ENCODE peak calls at places on chromosomes 5 and 9, in nine cellular contexts. F is activated T-cell treated with anti-CD3 and anti-CD28 coated beads, Interleukin-2, amount 50 U/mL, for 4 hours; R is foreskin fibroblast; H is HCEC 1CT; G is activated CD4-positive, alpha-beta memory T cell treated with anti-CD3 and anti-CD28 coated beads for 36 hours; W is ELR; A is naive thymus-derived CD8-positive, alpha-beta T cell; E is GM20000; N is ureter. D is an unnamed sample.
A peak's percentile ranks its signal among the peaks of the same experiment; 100 is the strongest.

GRCh38 chr5:84437673-84438315 is 53.1 kb upstream of the EDIL3 start:
- DNase-seq in W (peak; percentile 76), H (peak; percentile 91), G (no peak), F (no peak), E (no peak), N (no peak), R (peak; percentile 48), A (no peak), D (no peak)

GRCh38 chr5:36301858-36302603 is at the start of gene RANBP3L:
- DNase-seq in W (peak; percentile 30), F (no peak), N (no peak), E (no peak), H (peak; percentile 4), G (no peak), R (peak; percentile 63), A (no peak), D (no peak)

GRCh38 chr9:129362287-129363098 is 184.4 kb upstream of the IER5L start:
- DNase-seq in F (no peak), R (no peak), A (no peak), H (no peak), G (no peak), N (peak; percentile 84), E (no peak), W (no peak), D (no peak)

GRCh38 chr9:93650448-93650847 is 74.1 kb downstream of the PHF2 start:
- DNase-seq in F (peak; percentile 1), N (peak; percentile 31), H (no peak), W (no peak), E (no peak), G (no peak), A (peak; percentile 22), R (no peak), D (peak; percentile 34)

GRCh38 chr5:172664018-172664417 is 23.0 kb downstream of the NEURL1B start:
- DNase-seq in N (no peak), G (no peak), E (no peak), R (no peak), H (no peak), F (no peak), W (no peak), A (no peak), D (no peak)

GRCh38 chr9:124217839-124218437 is 39.8 kb upstream of the NEK6 start:
- DNase-seq in A (no peak), R (no peak), W (no peak), F (no peak), E (no peak), N (no peak), G (peak; percentile 42), H (no peak), D (peak; percentile 51)

GRCh38 chr9:72362680-72363139 is 2.3 kb downstream of the ZFAND5 start:
- DNase-seq in G (peak; percentile 71), W (peak; percentile 73), H (peak; percentile 65), F (peak; percentile 35), E (peak; percentile 69), N (peak; percentile 78), A (no peak), R (peak; percentile 92), D (peak; percentile 63)

GRCh38 chr5:31556461-31556860 is 24.4 kb downstream of the C5orf22 start:
- DNase-seq in N (no peak), E (no peak), A (no peak), R (no peak), H (no peak), G (no peak), F (no peak), W (no peak), D (no peak)

GRCh38 chr5:119411291-119411934 is 40.9 kb upstream of the HSD17B4 start:
- DNase-seq in F (no peak), N (no peak), A (no peak), E (no peak), G (no peak), R (peak; percentile 68), H (peak; percentile 45), W (peak; percentile 75), D (no peak)

GRCh38 chr5:174457141-174457678 is 267.2 kb upstream of the MSX2 start:
- DNase-seq in R (no peak), E (no peak), F (no peak), H (no peak), W (no peak), G (no peak), A (no peak), N (no peak), D (no peak)

GRCh38 chr9:100637787-100638186 is 59.9 kb downstream of the CAVIN4 start:
- DNase-seq in F (no peak), H (no peak), A (no peak), W (no peak), G (no peak), N (no peak), R (no peak), E (no peak), D (no peak)

GRCh38 chr5:83388608-83389007 is 82.9 kb upstream of the VCAN start:
- DNase-seq in F (no peak), N (no peak), H (peak; percentile 53), E (no peak), A (no peak), G (no peak), R (no peak), W (no peak), D (no peak)

GRCh38 chr5:132277971-132278964 is 15.9 kb upstream of the SLC22A4 start:
- DNase-seq in R (no peak), A (no peak), N (no peak), E (no peak), F (no peak), W (no peak), H (no peak), G (no peak), D (peak; percentile 39)

GRCh38 chr9:84261082-84261746 is 79.3 kb downstream of the SLC28A3 start:
- DNase-seq in H (peak; percentile 68), F (peak; percentile 34), G (peak; percentile 72), N (peak; percentile 84), E (peak; percentile 63), A (peak; percentile 69), W (peak; percentile 81), R (peak; percentile 90), D (peak; percentile 70)

GRCh38 chr5:160290751-160291150 is 21.6 kb downstream of the CCNJL start:
- DNase-seq in R (no peak), W (no peak), G (no peak), A (no peak), N (no peak), F (no peak), H (no peak), E (no peak), D (no peak)

GRCh38 chr5:115096034-115096769 is 73.5 kb downstream of the TRIM36 start:
- DNase-seq in G (no peak), N (no peak), W (peak; percentile 46), A (no peak), F (no peak), E (no peak), R (no peak), H (no peak), D (no peak)

GRCh38 chr9:14153310-14153720 is 160.6 kb downstream of the NFIB start:
- DNase-seq in F (no peak), H (no peak), W (no peak), G (no peak), R (peak; percentile 52), E (no peak), N (no peak), A (no peak), D (no peak)

GRCh38 chr9:112495614-112496013 is 9.0 kb downstream of the KIAA1958 start:
- DNase-seq in R (no peak), A (no peak), G (no peak), H (no peak), E (no peak), F (no peak), N (no peak), W (no peak), D (no peak)

GRCh38 chr5:151255621-151256286 is 2.8 kb downstream of the GM2A start:
- DNase-seq in E (peak; percentile 76), R (no peak), W (no peak), G (peak; percentile 7), N (no peak), H (no peak), F (no peak), A (no peak), D (no peak)

GRCh38 chr9:17021379-17021970 is 113.4 kb upstream of the CNTLN start:
- DNase-seq in F (no peak), G (no peak), A (no peak), W (peak; percentile 3), H (no peak), R (peak; percentile 37), N (no peak), E (no peak), D (no peak)

D was measured in activated CD8-positive, alpha-beta memory T cell treated with anti-CD3 and anti-CD28 coated beads, Interleukin-2, amount 50 U/mL, for 48 hours.